ENCODE peak calls at places on chromosomes 1 and 21, in five cellular contexts. One of them, this sample, is unnamed.
A peak's percentile ranks its signal among the peaks of the same experiment; 100 is the strongest.

GRCh38 chr21:42837421-42838211 is 41.7 kb downstream of the WDR4 start:
- DNase-seq in HAP-1: no peak
- DNase-seq in choroid plexus epithelial cell: no peak
- DNase-seq in AG04450: no peak
- DNase-seq in cardiac fibroblast: no peak
- DNase-seq in this sample: no peak

GRCh38 chr1:17356387-17356992 is 15.5 kb upstream of the PADI6 start:
- DNase-seq in HAP-1: no peak
- DNase-seq in choroid plexus epithelial cell: no peak
- DNase-seq in AG04450: no peak
- DNase-seq in cardiac fibroblast: no peak
- DNase-seq in this sample: no peak

GRCh38 chr21:36034211-36034913 is 26.0 kb downstream of the SETD4 start:
- DNase-seq in HAP-1: no peak
- DNase-seq in choroid plexus epithelial cell: no peak
- DNase-seq in AG04450: no peak
- DNase-seq in cardiac fibroblast: no peak
- DNase-seq in this sample: no peak

GRCh38 chr1:183287191-183287675 is 101.2 kb downstream of the LAMC2 start:
- DNase-seq in HAP-1: no peak
- DNase-seq in choroid plexus epithelial cell: peak; percentile 93
- DNase-seq in AG04450: no peak
- DNase-seq in cardiac fibroblast: peak; percentile 94
- DNase-seq in this sample: no peak

GRCh38 chr1:64471218-64471719 is 1.3 kb downstream of the CACHD1 start:
- DNase-seq in HAP-1: peak; percentile 82
- DNase-seq in choroid plexus epithelial cell: peak; percentile 4
- DNase-seq in AG04450: no peak
- DNase-seq in cardiac fibroblast: no peak
- DNase-seq in this sample: no peak

GRCh38 chr1:53187371-53187770 is 9.3 kb upstream of the CPT2 start:
- DNase-seq in HAP-1: no peak
- DNase-seq in choroid plexus epithelial cell: no peak
- DNase-seq in AG04450: no peak
- DNase-seq in cardiac fibroblast: no peak
- DNase-seq in this sample: no peak

GRCh38 chr1:42231253-42231652 is 66.7 kb upstream of the GUCA2A start:
- DNase-seq in HAP-1: no peak
- DNase-seq in choroid plexus epithelial cell: no peak
- DNase-seq in AG04450: no peak
- DNase-seq in cardiac fibroblast: no peak
- DNase-seq in this sample: no peak

GRCh38 chr1:244361764-244362473 is 89.8 kb downstream of the ADSS2 start:
- DNase-seq in HAP-1: peak; percentile 79
- DNase-seq in choroid plexus epithelial cell: peak; percentile 87
- DNase-seq in AG04450: peak; percentile 68
- DNase-seq in cardiac fibroblast: peak; percentile 72
- DNase-seq in this sample: no peak

GRCh38 chr1:8261398-8261762 is 56.5 kb upstream of the SLC45A1 start:
- DNase-seq in HAP-1: no peak
- DNase-seq in choroid plexus epithelial cell: no peak
- DNase-seq in AG04450: no peak
- DNase-seq in cardiac fibroblast: no peak
- DNase-seq in this sample: no peak

GRCh38 chr1:201705389-201705788 is 123.6 kb upstream of the IPO9 start:
- DNase-seq in HAP-1: no peak
- DNase-seq in choroid plexus epithelial cell: no peak
- DNase-seq in AG04450: no peak
- DNase-seq in cardiac fibroblast: no peak
- DNase-seq in this sample: no peak

GRCh38 chr1:201704439-201704792 is 124.5 kb upstream of the IPO9 start:
- DNase-seq in HAP-1: no peak
- DNase-seq in choroid plexus epithelial cell: no peak
- DNase-seq in AG04450: no peak
- DNase-seq in cardiac fibroblast: no peak
- DNase-seq in this sample: no peak

GRCh38 chr1:201701831-201702230 is 127.1 kb upstream of the IPO9 start:
- DNase-seq in HAP-1: no peak
- DNase-seq in choroid plexus epithelial cell: no peak
- DNase-seq in AG04450: no peak
- DNase-seq in cardiac fibroblast: no peak
- DNase-seq in this sample: no peak

GRCh38 chr1:201702936-201703335 is 126.0 kb upstream of the IPO9 start:
- DNase-seq in HAP-1: peak; percentile 68
- DNase-seq in choroid plexus epithelial cell: peak; percentile 51
- DNase-seq in AG04450: no peak
- DNase-seq in cardiac fibroblast: peak; percentile 39
- DNase-seq in this sample: no peak

DNA sequence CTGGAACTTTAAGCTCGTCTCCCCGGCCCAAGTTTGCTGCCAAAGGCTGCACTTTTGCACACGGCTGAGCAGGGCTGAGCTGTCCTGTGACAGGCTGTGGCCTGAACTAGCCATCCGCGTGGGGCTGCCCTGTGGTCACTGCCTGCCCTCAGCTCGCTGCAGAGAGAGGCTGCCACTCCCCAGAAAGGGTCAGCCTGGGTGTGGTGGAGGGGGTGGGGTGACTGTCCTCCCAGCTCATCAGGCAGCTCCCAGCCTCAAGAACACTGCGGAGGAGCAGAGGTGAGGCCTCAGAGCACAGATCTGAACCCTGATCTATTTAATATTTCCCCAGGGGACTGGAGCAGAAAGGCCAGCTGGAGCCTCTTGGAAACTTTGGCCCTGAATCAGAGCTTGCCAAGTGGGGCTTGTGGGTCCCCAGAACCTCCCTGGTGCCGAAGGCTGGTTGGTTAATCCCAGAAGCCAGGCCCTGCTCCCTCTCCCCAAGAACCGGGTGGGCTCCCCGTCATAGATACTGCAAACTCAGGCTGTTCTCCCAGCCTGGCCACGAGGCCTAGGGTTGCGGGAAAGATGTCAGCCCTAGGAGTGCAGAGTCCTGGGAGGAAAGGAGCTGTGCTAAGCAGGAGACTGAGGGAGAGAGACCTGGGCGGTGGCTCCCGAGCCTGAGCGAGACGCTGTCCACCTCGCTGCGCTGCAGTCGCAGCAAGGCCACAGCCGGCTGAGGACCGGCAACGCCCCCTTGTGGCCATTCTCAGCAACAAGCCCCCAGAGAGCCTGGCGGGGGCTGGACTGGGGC is 125.1 kb upstream of the IPO9 start:
- DNase-seq in HAP-1: peak; percentile 87
- DNase-seq in choroid plexus epithelial cell: peak; percentile 87
- DNase-seq in AG04450: no peak
- DNase-seq in cardiac fibroblast: peak; percentile 86
- DNase-seq in this sample: peak; percentile 88
- H3K4me3 ChIP-seq in HAP-1: no peak overlapping the region
- H3K4me3 ChIP-seq in choroid plexus epithelial cell: no peak overlapping the region
- H3K4me3 ChIP-seq in AG04450: no peak overlapping the region
- H3K4me3 ChIP-seq in cardiac fibroblast: no peak overlapping the region
- H3K4me3 ChIP-seq in this sample: no peak overlapping the region

GRCh38 chr1:111505641-111506119 is 2.2 kb upstream of the ADORA3 start:
- DNase-seq in HAP-1: no peak
- DNase-seq in choroid plexus epithelial cell: no peak
- DNase-seq in AG04450: no peak
- DNase-seq in cardiac fibroblast: no peak
- DNase-seq in this sample: no peak
- H3K4me3 ChIP-seq in HAP-1: no peak overlapping the region
- H3K4me3 ChIP-seq in choroid plexus epithelial cell: no peak overlapping the region
- H3K4me3 ChIP-seq in AG04450: no peak overlapping the region
- H3K4me3 ChIP-seq in cardiac fibroblast: no peak overlapping the region
- H3K4me3 ChIP-seq in this sample: no peak overlapping the region

DNA sequence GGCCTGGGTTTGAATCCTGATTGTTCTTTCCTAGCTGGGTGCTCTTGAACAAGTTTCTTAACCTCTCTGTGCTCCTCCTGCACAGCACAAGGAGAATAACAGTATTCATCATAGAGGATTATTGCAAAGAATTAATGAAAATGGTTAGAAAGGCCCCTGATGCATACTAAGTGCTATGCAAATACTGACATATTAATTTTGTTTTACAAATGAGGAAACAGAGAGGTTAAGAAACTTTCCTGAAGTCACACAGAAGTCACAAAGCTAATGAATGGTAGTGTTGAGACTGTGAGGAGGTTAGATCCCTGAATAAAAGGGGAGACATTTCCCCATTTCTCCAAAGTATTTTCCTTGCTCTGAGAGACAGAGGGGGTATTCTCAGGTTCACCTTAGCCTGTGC is 99.0 kb downstream of the KCNJ6 start:
- DNase-seq in HAP-1: no peak
- DNase-seq in choroid plexus epithelial cell: no peak
- DNase-seq in AG04450: no peak
- DNase-seq in cardiac fibroblast: no peak
- DNase-seq in this sample: no peak
- H3K4me3 ChIP-seq in HAP-1: no peak overlapping the region
- H3K4me3 ChIP-seq in choroid plexus epithelial cell: no peak overlapping the region
- H3K4me3 ChIP-seq in AG04450: no peak overlapping the region
- H3K4me3 ChIP-seq in cardiac fibroblast: no peak overlapping the region
- H3K4me3 ChIP-seq in this sample: no peak overlapping the region

GRCh38 chr1:226062558-226063361 is at the start of gene H3-3A:
- DNase-seq in HAP-1: peak; percentile 99
- DNase-seq in choroid plexus epithelial cell: peak; percentile 95
- DNase-seq in AG04450: peak; percentile 77
- DNase-seq in cardiac fibroblast: peak; percentile 97
- DNase-seq in this sample: peak; percentile 99

GRCh38 chr1:226064168-226064815 is 1.8 kb downstream of the H3-3A start:
- DNase-seq in HAP-1: no peak
- DNase-seq in choroid plexus epithelial cell: peak; percentile 18
- DNase-seq in AG04450: no peak
- DNase-seq in cardiac fibroblast: peak; percentile 21
- DNase-seq in this sample: no peak

GRCh38 chr1:226066415-226067077 is 4.0 kb downstream of the H3-3A start:
- DNase-seq in HAP-1: no peak
- DNase-seq in choroid plexus epithelial cell: peak; percentile 63
- DNase-seq in AG04450: no peak
- DNase-seq in cardiac fibroblast: peak; percentile 27
- DNase-seq in this sample: no peak

GRCh38 chr1:226063362-226064167 is 1.0 kb downstream of the H3-3A start:
- DNase-seq in HAP-1: peak; percentile 61
- DNase-seq in choroid plexus epithelial cell: peak; percentile 47
- DNase-seq in AG04450: no peak
- DNase-seq in cardiac fibroblast: peak; percentile 46
- DNase-seq in this sample: peak; percentile 78

GRCh38 chr1:226064816-226065248 is 2.3 kb downstream of the H3-3A start:
- DNase-seq in HAP-1: peak; percentile 50
- DNase-seq in choroid plexus epithelial cell: peak; percentile 82
- DNase-seq in AG04450: no peak
- DNase-seq in cardiac fibroblast: peak; percentile 81
- DNase-seq in this sample: no peak
- H3K4me3 ChIP-seq in HAP-1: peak overlapping the region; percentile 99
- H3K4me3 ChIP-seq in choroid plexus epithelial cell: peak overlapping the region; percentile 89
- H3K4me3 ChIP-seq in AG04450: peak overlapping the region; percentile 85
- H3K4me3 ChIP-seq in cardiac fibroblast: peak overlapping the region; percentile 82
- H3K4me3 ChIP-seq in this sample: peak overlapping the region; percentile 91

DNA sequence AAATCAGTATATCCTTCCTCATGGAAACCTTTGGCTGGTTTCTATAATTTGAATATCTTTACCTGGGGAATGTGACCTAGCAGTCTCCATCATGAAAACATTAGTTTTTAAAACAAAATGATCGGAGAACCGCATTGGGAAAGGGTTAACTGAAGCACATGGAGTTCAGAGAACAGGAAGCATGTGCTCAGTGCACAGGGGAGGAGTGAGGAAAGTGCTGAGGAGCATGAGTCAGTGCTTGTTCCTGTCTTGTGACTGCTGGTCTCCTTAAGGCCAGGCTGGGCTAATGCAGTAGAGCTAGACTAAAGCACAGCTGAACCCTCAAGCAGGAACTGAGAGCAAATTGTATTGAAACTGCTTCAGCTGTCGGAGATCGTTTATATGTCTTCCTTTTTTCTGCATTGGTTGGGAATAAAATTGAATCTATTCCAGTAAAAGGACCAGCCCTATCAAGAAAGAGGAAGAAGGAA is 5.8 kb downstream of the IFI16 start:
- DNase-seq in HAP-1: no peak
- DNase-seq in choroid plexus epithelial cell: peak; percentile 96
- DNase-seq in AG04450: peak; percentile 74
- DNase-seq in cardiac fibroblast: peak; percentile 92
- DNase-seq in this sample: peak; percentile 79
- H3K4me3 ChIP-seq in HAP-1: no peak overlapping the region
- H3K4me3 ChIP-seq in choroid plexus epithelial cell: peak overlapping the region; percentile 11
- H3K4me3 ChIP-seq in AG04450: peak overlapping the region; percentile 2
- H3K4me3 ChIP-seq in cardiac fibroblast: peak overlapping the region; percentile 11
- H3K4me3 ChIP-seq in this sample: peak overlapping the region; percentile 19

DNA sequence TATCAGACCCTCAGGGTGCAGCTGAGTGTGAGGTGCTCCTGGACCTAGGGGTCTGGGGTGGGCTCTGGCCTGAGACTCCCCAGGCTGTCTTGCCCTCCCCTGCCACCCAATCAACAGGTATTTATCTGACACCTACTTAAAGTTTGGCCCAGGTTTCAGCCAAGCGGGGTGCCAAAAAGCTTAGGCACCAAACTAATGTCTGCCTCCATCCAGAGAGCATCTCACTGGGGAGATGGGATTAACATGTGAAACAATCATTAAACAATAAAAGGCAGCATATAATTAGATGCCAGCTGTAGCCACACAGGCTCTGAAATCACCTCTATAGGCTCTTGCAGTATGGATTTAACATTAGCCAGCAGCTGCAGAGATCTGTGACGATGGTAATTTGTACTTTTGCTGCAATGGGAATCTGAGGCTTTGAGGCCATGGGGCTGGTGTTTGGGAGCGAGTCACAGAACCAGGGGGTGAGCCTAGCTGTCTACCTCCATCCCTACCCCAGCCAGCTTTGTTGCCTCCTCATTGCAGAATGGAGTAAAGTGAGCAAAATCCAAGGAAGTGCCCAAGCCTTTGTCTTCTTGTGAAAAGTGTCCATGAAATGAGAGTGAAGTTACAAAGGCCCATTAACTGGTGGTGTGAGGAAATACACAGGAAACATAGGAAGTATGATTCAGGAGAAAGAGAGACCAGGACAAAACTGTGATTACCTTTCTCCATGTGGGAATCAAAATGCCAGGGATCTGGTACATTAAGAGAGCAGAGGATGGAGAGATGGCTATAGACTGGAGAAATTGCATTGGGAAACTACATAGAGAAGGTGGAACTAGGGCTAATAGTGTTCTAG is 36.1 kb downstream of the EIF2D start:
- DNase-seq in HAP-1: no peak
- DNase-seq in choroid plexus epithelial cell: no peak
- DNase-seq in AG04450: no peak
- DNase-seq in cardiac fibroblast: peak; percentile 17
- DNase-seq in this sample: peak; percentile 27
- H3K4me3 ChIP-seq in HAP-1: no peak overlapping the region
- H3K4me3 ChIP-seq in choroid plexus epithelial cell: no peak overlapping the region
- H3K4me3 ChIP-seq in AG04450: no peak overlapping the region
- H3K4me3 ChIP-seq in cardiac fibroblast: no peak overlapping the region
- H3K4me3 ChIP-seq in this sample: no peak overlapping the region

GRCh38 chr21:31756787-31757186 is 24.9 kb upstream of the SCAF4 start:
- DNase-seq in HAP-1: no peak
- DNase-seq in choroid plexus epithelial cell: no peak
- DNase-seq in AG04450: no peak
- DNase-seq in cardiac fibroblast: no peak
- DNase-seq in this sample: no peak
- H3K4me3 ChIP-seq in HAP-1: no peak overlapping the region
- H3K4me3 ChIP-seq in choroid plexus epithelial cell: no peak overlapping the region
- H3K4me3 ChIP-seq in AG04450: no peak overlapping the region
- H3K4me3 ChIP-seq in cardiac fibroblast: no peak overlapping the region
- H3K4me3 ChIP-seq in this sample: no peak overlapping the region

This sample was measured in suprapubic skin.